ENCODE peak calls at places on chromosomes 11 and 22, in four cellular contexts. S, F, K and C are unnamed samples.

GRCh38 chr11:36196476-36197099 is 92.6 kb downstream of the COMMD9 start:
- DNase-seq in S (no peak), F (no peak), K (no peak), C (peak)

GRCh38 chr11:73998846-73999575 is 9.9 kb downstream of the UCP3 start:
- DNase-seq in S (no peak), F (no peak), K (no peak), C (no peak)

GRCh38 chr11:33133761-33134160 is 27.5 kb downstream of the CSTF3 start:
- DNase-seq in S (no peak), F (no peak), K (no peak), C (no peak)

GRCh38 chr22:40289991-40290459 is 56.3 kb upstream of the ADSL start:
- DNase-seq in S (no peak), F (no peak), K (peak), C (no peak)

GRCh38 chr11:36455658-36456111 is 54.4 kb downstream of the TRAF6 start:
- DNase-seq in S (no peak), F (no peak), K (no peak), C (peak)

GRCh38 chr11:8740156-8740555 is 57.6 kb downstream of the RPL27A start:
- DNase-seq in S (no peak), F (no peak), K (no peak), C (no peak)

GRCh38 chr11:10694481-10695239 is 1.1 kb upstream of the IRAG1 start:
- DNase-seq in S (no peak), F (no peak), K (no peak), C (no peak)

GRCh38 chr11:9180784-9181183 is 84.4 kb downstream of the DENND5A start:
- DNase-seq in S (no peak), F (no peak), K (no peak), C (no peak)

GRCh38 chr11:103215812-103216211 is 106.6 kb downstream of the DYNC2H1 start:
- DNase-seq in S (no peak), F (no peak), K (no peak), C (no peak)

GRCh38 chr22:48445113-48445827 is 1382.4 kb downstream of the BRD1 start:
- DNase-seq in S (no peak), F (no peak), K (no peak), C (no peak)

GRCh38 chr11:65546217-65546958 is 11.8 kb downstream of the LTBP3 start:
- DNase-seq in S (peak), F (peak), K (no peak), C (peak)

GRCh38 chr11:14973621-14974020 is 1.5 kb upstream of the CALCA start:
- DNase-seq in S (no peak), F (no peak), K (no peak), C (peak)

GRCh38 chr11:73946798-73947458 is 3.9 kb upstream of the DNAJB13 start:
- DNase-seq in S (no peak), F (no peak), K (no peak), C (no peak)

GRCh38 chr11:115423728-115424459 is 80.3 kb downstream of the CADM1 start:
- DNase-seq in S (no peak), F (no peak), K (no peak), C (no peak)

GRCh38 chr22:33921576-33922181 is 1.4 kb upstream of the LARGE1 start:
- DNase-seq in S (peak), F (no peak), K (no peak), C (peak)

GRCh38 chr11:131745405-131745804 is 375.0 kb downstream of the NTM start:
- DNase-seq in S (no peak), F (no peak), K (no peak), C (no peak)

GRCh38 chr22:43232445-43232844 is 45.5 kb upstream of the TTLL12 start:
- DNase-seq in S (no peak), F (no peak), K (no peak), C (no peak)

GRCh38 chr11:134199531-134199930 is 24.2 kb downstream of the NCAPD3 start:
- DNase-seq in S (no peak), F (no peak), K (no peak), C (no peak)

GRCh38 chr11:45025716-45026492 is 75.2 kb upstream of the TP53I11 start:
- DNase-seq in S (peak), F (no peak), K (no peak), C (peak)

GRCh38 chr11:103222801-103223200 is 113.6 kb downstream of the DYNC2H1 start:
- DNase-seq in S (no peak), F (no peak), K (no peak), C (no peak)

GRCh38 chr11:69287968-69288882 is 5.7 kb upstream of the MYEOV start:
- DNase-seq in S (peak), F (peak), K (no peak), C (no peak)

GRCh38 chr22:23862103-23862502 is 4.4 kb downstream of the SLC2A11 start:
- DNase-seq in S (no peak), F (no peak), K (no peak), C (peak)

GRCh38 chr22:44928064-44928463 is 81.7 kb downstream of the PHF21B start:
- DNase-seq in S (no peak), F (no peak), K (no peak), C (peak)

GRCh38 chr22:23539135-23539838 is 40.8 kb downstream of the IGLL1 start:
- DNase-seq in S (peak), F (peak), K (peak), C (peak)

GRCh38 chr22:35301370-35301874 is 1.7 kb downstream of the TOM1 start:
- DNase-seq in S (peak), F (peak), K (no peak), C (no peak)

DNA sequence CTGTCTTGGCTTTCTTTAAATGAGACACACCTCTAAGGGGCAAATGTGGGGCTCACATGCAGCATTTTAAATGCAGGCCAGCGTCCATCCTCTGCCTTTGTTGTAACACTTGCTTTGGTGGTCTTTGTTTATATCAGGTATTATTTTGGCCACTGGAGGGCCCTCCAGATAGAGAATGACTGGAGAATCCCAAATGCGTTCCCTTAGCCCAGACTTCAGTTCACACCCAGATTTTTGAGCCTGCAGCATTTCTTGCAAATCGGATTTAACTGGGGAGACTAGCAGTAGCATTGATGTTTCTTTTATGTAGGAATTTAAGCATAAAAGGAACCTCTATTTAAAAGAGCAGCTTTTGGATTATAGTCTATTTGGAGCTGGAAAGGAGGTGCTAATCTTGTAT is 200.2 kb upstream of the SORL1-AS1 start:
- DNase-seq in S (no peak), F (no peak), K (no peak), C (peak)
- TF ChIP-seq NFIC in S (no peak), F (no peak), K (no peak), C (no peak)

DNA sequence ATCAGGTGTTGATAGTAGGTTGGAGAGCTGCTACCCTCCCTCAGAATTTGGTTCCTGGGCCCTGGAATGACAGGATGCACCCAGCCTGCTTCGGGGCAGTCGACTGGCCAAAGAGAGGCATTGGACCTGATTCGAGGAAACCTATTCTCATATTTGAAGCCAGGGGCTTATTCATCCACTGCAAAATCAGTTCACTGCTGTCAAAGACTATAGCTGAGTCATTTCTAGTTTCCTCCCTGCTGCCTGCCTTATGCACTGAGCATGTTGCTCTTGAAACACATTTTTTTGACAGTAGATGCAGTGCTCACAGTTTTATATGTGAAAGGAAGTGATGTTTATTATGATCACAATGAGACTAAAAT is 565.4 kb downstream of the ETS1 start:
- DNase-seq in S (no peak), F (no peak), K (no peak), C (no peak)
- TF ChIP-seq NFIC in S (no peak), F (no peak), K (no peak), C (no peak)

DNA sequence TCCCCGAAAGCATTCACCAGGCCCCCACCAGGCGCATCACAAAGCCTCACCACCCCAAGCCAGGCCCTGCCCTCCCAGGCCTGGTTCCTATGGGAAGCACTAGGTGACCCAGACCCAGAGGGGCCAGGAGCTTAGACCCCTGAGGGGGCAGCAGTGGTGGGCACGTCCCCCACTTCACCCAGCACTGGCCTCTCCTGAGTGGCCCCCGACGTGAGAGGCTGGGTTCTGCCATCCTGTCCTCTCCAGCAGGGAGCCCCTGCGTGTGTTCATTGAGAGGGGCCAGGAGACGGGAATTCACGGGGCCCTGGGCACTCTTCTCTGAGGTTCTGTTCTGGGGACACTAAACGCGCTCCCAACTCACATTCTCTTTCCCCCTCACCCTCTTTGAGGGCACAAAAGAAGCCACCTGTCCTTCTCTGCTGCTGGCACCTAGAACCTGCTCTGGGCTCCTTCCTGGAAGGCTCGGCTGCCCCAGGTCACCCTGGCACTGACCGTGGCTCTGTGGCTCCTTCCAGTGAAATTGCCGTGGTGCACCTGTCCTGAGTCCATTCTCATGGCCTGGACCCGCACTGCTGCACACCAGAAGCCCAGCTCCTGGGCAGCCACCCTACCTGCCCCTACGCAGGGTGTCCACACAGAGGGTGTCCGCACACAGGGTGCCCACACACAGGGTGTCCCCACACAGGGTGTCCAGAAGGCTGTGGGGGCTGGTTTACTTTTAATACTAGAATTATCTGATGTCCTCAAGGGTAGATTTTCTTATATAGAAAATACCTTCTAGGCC is 12.2 kb downstream of the PTDSS2 start:
- DNase-seq in S (no peak), F (no peak), K (no peak), C (peak)
- TF ChIP-seq NFIC in S (no peak), F (no peak), K (no peak), C (no peak)

DNA sequence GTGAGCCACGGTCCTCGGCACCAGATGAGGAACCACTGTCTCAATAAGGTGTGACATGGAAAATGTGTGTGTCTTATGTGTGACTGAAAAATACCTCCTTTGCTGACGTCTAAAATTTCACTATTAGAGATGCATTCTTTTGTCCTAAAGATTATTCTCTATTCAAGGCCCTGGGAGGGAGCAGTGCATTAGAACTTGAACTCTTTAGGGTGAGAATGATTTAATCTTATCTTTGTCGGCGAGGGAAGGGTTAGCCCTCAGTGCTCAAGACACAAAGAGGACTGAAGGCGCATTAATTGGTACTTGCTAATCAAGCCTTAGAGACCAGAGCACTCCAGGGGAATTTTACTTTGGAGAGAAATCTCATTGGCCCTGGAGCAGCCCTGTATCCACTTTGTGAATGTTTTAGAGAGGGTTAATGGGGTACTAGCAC is 29.8 kb upstream of the PLET1 start:
- DNase-seq in S (no peak), F (no peak), K (no peak), C (no peak)
- TF ChIP-seq NFIC in S (no peak), F (no peak), K (no peak), C (no peak)

DNA sequence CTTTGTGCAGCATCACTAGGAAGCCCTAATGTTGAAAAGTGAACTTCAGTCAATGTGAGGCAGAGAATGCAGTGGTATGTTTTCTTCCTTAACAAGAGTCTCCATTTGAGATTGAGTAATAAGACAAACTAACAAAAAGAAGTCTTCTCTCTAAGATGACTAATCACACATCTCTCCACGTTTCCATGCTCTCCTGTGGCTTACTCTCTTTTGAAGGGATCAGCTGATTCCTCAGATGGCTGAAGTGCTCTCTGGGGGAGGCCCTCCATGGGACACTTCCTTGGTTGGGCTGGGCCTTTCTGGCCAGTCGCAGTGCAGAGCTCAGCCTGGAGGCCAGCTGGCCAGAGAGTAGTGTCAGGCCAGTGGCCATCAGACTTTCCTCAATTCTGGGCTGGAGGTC is 14.7 kb downstream of the CSRP3 start:
- DNase-seq in S (no peak), F (no peak), K (no peak), C (no peak)
- TF ChIP-seq NFIC in S (no peak), F (no peak), K (no peak), C (no peak)

DNA sequence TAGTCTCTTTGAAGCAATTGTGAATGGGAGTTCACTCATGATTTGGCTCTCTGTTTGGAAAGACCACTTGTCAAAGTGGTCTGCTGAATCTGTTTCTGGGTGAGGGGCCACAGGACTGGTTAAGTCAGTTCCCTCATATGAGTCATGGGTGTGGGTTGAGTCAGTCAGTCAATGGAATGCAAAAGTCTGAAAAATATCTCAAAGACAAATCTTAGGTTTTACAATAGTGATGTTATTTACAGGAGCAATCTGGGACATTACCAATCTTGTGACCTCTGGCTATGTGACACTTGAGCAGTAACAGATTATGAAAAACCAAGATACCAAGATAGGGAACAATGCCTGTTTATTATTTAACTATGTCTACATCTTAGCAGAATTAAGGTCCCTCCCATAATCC is 311.6 kb downstream of the AASDHPPT start:
- DNase-seq in S (no peak), F (no peak), K (no peak), C (no peak)
- TF ChIP-seq NFIC in S (no peak), F (no peak), K (no peak), C (peak)